ENCODE peak calls at places on chromosomes 11 and 22, in four cellular contexts. One of them, this sample, is unnamed.

GRCh38 chr11:101583180-101584128 is at the start of gene TRPC6:
- DNase-seq in mammary epithelial cell: peak
- DNase-seq in left ventricle myocardium inferior: peak
- DNase-seq in fibroblast of the aortic adventitia: no peak
- DNase-seq in this sample: peak

GRCh38 chr11:57751676-57752253 is at the start of gene BTBD18:
- DNase-seq in left ventricle myocardium inferior: no peak
- DNase-seq in fibroblast of the aortic adventitia: peak
- DNase-seq in mammary epithelial cell: peak
- DNase-seq in this sample: no peak

GRCh38 chr11:11318961-11319360 is 34.1 kb downstream of the CSNK2A3 start:
- DNase-seq in mammary epithelial cell: no peak
- DNase-seq in left ventricle myocardium inferior: no peak
- DNase-seq in fibroblast of the aortic adventitia: no peak
- DNase-seq in this sample: no peak

GRCh38 chr11:69923641-69924307 is 104.6 kb upstream of the FGF3 start:
- DNase-seq in fibroblast of the aortic adventitia: no peak
- DNase-seq in left ventricle myocardium inferior: no peak
- DNase-seq in mammary epithelial cell: no peak
- DNase-seq in this sample: peak

GRCh38 chr11:67056640-67057409 is at the start of gene RHOD:
- DNase-seq in fibroblast of the aortic adventitia: no peak
- DNase-seq in left ventricle myocardium inferior: peak
- DNase-seq in mammary epithelial cell: peak
- DNase-seq in this sample: peak

GRCh38 chr11:73812234-73812633 is 24.6 kb downstream of the MRPL48 start:
- DNase-seq in fibroblast of the aortic adventitia: no peak
- DNase-seq in mammary epithelial cell: no peak
- DNase-seq in left ventricle myocardium inferior: no peak
- DNase-seq in this sample: no peak

GRCh38 chr11:33733978-33734377 is 2.2 kb downstream of the CD59 start:
- DNase-seq in fibroblast of the aortic adventitia: no peak
- DNase-seq in mammary epithelial cell: peak
- DNase-seq in left ventricle myocardium inferior: no peak
- DNase-seq in this sample: no peak

GRCh38 chr11:10592331-10592730 is 23.9 kb upstream of the LYVE1 start:
- DNase-seq in fibroblast of the aortic adventitia: peak
- DNase-seq in mammary epithelial cell: peak
- DNase-seq in left ventricle myocardium inferior: no peak
- DNase-seq in this sample: no peak

GRCh38 chr11:103358251-103358650 is 249.0 kb downstream of the DYNC2H1 start:
- DNase-seq in mammary epithelial cell: no peak
- DNase-seq in left ventricle myocardium inferior: no peak
- DNase-seq in fibroblast of the aortic adventitia: peak
- DNase-seq in this sample: no peak

GRCh38 chr11:62816567-62816966 is 11.3 kb upstream of the NXF1 start:
- DNase-seq in left ventricle myocardium inferior: no peak
- DNase-seq in fibroblast of the aortic adventitia: no peak
- DNase-seq in mammary epithelial cell: no peak
- DNase-seq in this sample: no peak

GRCh38 chr11:13065200-13065787 is 56.2 kb downstream of the RASSF10 start:
- DNase-seq in left ventricle myocardium inferior: no peak
- DNase-seq in fibroblast of the aortic adventitia: no peak
- DNase-seq in mammary epithelial cell: no peak
- DNase-seq in this sample: no peak

GRCh38 chr22:45164217-45165123 is 745 bp downstream of the NUP50 start:
- DNase-seq in left ventricle myocardium inferior: peak
- DNase-seq in mammary epithelial cell: peak
- DNase-seq in fibroblast of the aortic adventitia: peak
- DNase-seq in this sample: peak

GRCh38 chr11:4467043-4467442 is 15.4 kb upstream of the OR52K1 start:
- DNase-seq in mammary epithelial cell: no peak
- DNase-seq in left ventricle myocardium inferior: no peak
- DNase-seq in fibroblast of the aortic adventitia: no peak
- DNase-seq in this sample: no peak

DNA sequence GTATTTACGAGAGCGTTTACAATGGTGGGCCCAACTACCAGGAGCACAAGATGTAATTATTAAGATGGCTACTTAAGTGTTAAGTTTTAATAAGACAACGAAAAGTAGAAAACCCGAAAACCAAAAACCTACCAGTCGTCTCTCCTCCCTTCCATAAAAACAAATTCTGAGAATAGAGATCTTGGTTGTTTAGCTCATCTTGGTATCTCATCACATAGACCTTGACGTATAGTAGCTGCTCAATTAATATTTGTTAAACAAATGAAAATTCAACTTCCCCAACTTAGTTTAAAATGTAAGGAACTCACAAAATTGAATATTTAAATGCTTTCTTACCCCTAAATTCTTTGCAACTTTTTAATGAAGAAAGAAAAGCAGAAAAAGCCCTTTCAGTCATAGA is 669 bp downstream of the KDM4D start:
- DNase-seq in mammary epithelial cell: no peak
- DNase-seq in fibroblast of the aortic adventitia: peak
- DNase-seq in left ventricle myocardium inferior: no peak
- DNase-seq in this sample: no peak
- H3K4me3 ChIP-seq in mammary epithelial cell: peak
- H3K4me3 ChIP-seq in fibroblast of the aortic adventitia: peak
- H3K4me3 ChIP-seq in left ventricle myocardium inferior: peak
- H3K4me3 ChIP-seq in this sample: no peak

GRCh38 chr22:17266261-17266971 is 47.2 kb upstream of the ADA2 start:
- DNase-seq in fibroblast of the aortic adventitia: no peak
- DNase-seq in mammary epithelial cell: no peak
- DNase-seq in left ventricle myocardium inferior: peak
- DNase-seq in this sample: no peak
- H3K4me3 ChIP-seq in fibroblast of the aortic adventitia: no peak
- H3K4me3 ChIP-seq in mammary epithelial cell: no peak
- H3K4me3 ChIP-seq in left ventricle myocardium inferior: no peak
- H3K4me3 ChIP-seq in this sample: no peak

DNA sequence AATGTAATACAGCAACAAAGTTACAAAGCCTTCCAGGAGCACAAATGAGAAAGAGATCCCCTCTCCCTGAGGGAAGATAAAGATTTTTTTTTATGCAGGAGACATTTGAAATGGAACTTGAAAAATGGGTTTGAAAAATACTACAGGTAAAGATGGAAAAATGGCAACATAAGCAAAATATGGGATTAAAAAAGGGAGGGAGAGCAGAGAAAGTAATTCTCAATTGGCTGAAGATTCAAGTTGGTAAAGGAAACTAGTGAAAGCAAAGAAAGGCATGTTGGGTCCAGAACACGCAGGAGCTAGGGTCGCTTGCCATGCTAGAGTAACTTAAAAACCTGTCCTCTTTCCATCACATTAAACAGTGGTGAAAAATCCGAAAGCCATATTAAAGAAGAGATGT is 1.5 kb downstream of the ZW10 start:
- DNase-seq in mammary epithelial cell: no peak
- DNase-seq in left ventricle myocardium inferior: no peak
- DNase-seq in fibroblast of the aortic adventitia: no peak
- DNase-seq in this sample: no peak
- H3K4me3 ChIP-seq in mammary epithelial cell: no peak
- H3K4me3 ChIP-seq in left ventricle myocardium inferior: peak
- H3K4me3 ChIP-seq in fibroblast of the aortic adventitia: peak
- H3K4me3 ChIP-seq in this sample: no peak

GRCh38 chr11:289706-290620 is 1.0 kb downstream of the PGGHG start:
- DNase-seq in mammary epithelial cell: no peak
- DNase-seq in left ventricle myocardium inferior: peak
- DNase-seq in fibroblast of the aortic adventitia: no peak
- DNase-seq in this sample: peak

GRCh38 chr11:292211-293121 is 3.5 kb downstream of the PGGHG start:
- DNase-seq in left ventricle myocardium inferior: peak
- DNase-seq in fibroblast of the aortic adventitia: no peak
- DNase-seq in mammary epithelial cell: no peak
- DNase-seq in this sample: peak

GRCh38 chr11:291281-292210 is 2.6 kb downstream of the PGGHG start:
- DNase-seq in fibroblast of the aortic adventitia: no peak
- DNase-seq in left ventricle myocardium inferior: peak
- DNase-seq in mammary epithelial cell: no peak
- DNase-seq in this sample: peak

GRCh38 chr11:289145-289705 is 299 bp downstream of the PGGHG start:
- DNase-seq in fibroblast of the aortic adventitia: no peak
- DNase-seq in mammary epithelial cell: no peak
- DNase-seq in left ventricle myocardium inferior: no peak
- DNase-seq in this sample: no peak

GRCh38 chr11:290621-291231 is 1.8 kb downstream of the PGGHG start:
- DNase-seq in fibroblast of the aortic adventitia: no peak
- DNase-seq in left ventricle myocardium inferior: peak
- DNase-seq in mammary epithelial cell: no peak
- DNase-seq in this sample: peak
- H3K4me3 ChIP-seq in fibroblast of the aortic adventitia: no peak
- H3K4me3 ChIP-seq in left ventricle myocardium inferior: no peak
- H3K4me3 ChIP-seq in mammary epithelial cell: no peak
- H3K4me3 ChIP-seq in this sample: no peak